ENCODE peak calls at places on chromosomes 6 and 20, in ten cellular contexts. J is tibial nerve; U is CD8-positive, alpha-beta memory T cell; F is CD8-positive, alpha-beta T cell; Q is CD4-positive, CD25-positive, alpha-beta regulatory T cell; D is thyroid gland; S is GM23338; P is heart right ventricle; T is pancreas; N is A673. Z is an unnamed sample.

GRCh38 chr20:17715075-17715474 is 15.3 kb downstream of the BANF2 start:
- DNase-seq in J (no peak), U (no peak), F (no peak), Q (no peak), D (no peak), S (no peak), P (no peak), T (no peak), N (no peak), Z (no peak)

GRCh38 chr6:13360671-13361540 is 32.6 kb upstream of the TBC1D7 start:
- DNase-seq in J (no peak), U (no peak), F (no peak), Q (no peak), D (no peak), S (no peak), P (peak; percentile 55), T (no peak), N (no peak), Z (no peak)

GRCh38 chr6:141452354-141452686 is 680.4 kb upstream of the GJE1 start:
- DNase-seq in J (no peak), U (no peak), F (no peak), Q (no peak), D (no peak), S (no peak), P (no peak), T (no peak), N (no peak), Z (no peak)

GRCh38 chr6:42315220-42315990 is 97.7 kb upstream of the MRPS10 start:
- DNase-seq in J (no peak), U (no peak), F (no peak), Q (no peak), D (peak; percentile 27), S (no peak), P (no peak), T (no peak), N (no peak), Z (no peak)

GRCh38 chr6:48084201-48084600 is 26.8 kb downstream of the PTCHD4 start:
- DNase-seq in J (no peak), U (no peak), F (no peak), Q (no peak), D (no peak), S (no peak), P (no peak), T (no peak), N (no peak), Z (no peak)

GRCh38 chr6:167987396-167987795 is 10.1 kb upstream of the KIF25 start:
- DNase-seq in J (no peak), U (no peak), F (no peak), Q (no peak), D (no peak), S (no peak), P (no peak), T (no peak), N (no peak), Z (no peak)

GRCh38 chr6:169893624-169894023 is 142.2 kb downstream of the ERMARD start:
- DNase-seq in J (no peak), U (no peak), F (no peak), Q (no peak), D (no peak), S (no peak), P (no peak), T (peak; percentile 32), N (no peak), Z (no peak)

GRCh38 chr20:22408521-22409402 is 175.6 kb downstream of the FOXA2 start:
- DNase-seq in J (no peak), U (no peak), F (no peak), Q (no peak), D (no peak), S (no peak), P (no peak), T (no peak), N (no peak), Z (no peak)

GRCh38 chr20:31680286-31681127 is 42.2 kb downstream of the BCL2L1 start:
- DNase-seq in J (no peak), U (no peak), F (no peak), Q (no peak), D (no peak), S (no peak), P (no peak), T (no peak), N (no peak), Z (no peak)

GRCh38 chr20:31678389-31679356 is 41.0 kb downstream of the COX4I2 start:
- DNase-seq in J (no peak), U (no peak), F (no peak), Q (no peak), D (peak; percentile 63), S (peak; percentile 57), P (no peak), T (no peak), N (no peak), Z (no peak)

GRCh38 chr20:31681128-31681727 is 41.4 kb downstream of the BCL2L1 start:
- DNase-seq in J (no peak), U (no peak), F (no peak), Q (no peak), D (no peak), S (no peak), P (no peak), T (no peak), N (no peak), Z (no peak)

GRCh38 chr20:31677553-31678260 is 40.0 kb downstream of the COX4I2 start:
- DNase-seq in J (no peak), U (no peak), F (no peak), Q (no peak), D (no peak), S (no peak), P (no peak), T (no peak), N (no peak), Z (no peak)

DNA sequence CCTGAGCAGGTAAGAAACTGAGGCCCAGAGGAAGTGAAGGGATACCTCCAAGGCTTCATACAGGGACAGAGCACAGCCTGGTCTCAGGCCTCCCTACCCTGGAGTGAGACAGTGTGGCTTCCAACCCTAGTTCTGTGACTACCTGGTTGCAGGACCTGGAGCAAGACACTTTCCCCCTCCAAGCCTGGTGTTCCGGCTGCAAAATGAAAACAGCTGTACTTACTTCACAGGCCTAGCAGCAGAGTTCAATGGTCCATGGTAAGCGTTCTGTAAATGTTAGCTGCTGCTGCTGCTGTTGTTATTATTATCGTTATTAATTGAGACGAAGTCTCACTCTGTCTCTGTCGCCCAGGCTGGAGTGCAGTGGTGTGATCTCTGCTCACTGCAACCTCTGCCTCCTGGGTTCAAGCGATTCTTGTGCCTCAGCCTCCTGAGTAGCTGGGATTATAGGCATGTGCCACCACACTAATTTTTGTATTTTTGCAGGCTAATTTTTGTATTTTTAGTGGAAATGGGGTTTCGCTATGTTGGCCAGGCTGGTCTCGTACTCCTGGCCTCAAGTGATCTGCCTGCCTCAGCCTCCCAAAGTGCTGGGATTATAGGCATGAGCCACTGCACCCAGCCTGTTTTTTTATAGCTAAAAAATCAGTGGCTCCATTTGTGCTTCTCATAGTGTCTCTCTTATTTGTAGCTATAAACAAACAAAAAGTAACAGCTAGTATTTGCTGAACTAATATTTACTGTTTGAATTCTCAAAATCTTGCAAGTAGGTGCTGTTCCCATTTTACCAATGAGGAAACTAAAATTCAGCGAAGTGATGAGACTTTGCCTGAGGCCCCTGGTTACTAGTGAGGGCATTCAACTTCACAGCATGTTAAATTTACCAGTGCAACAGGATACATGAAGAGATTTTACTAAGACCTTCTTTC is 41.9 kb downstream of the COX4I2 start:
- DNase-seq in J (no peak), U (no peak), F (no peak), Q (no peak), D (no peak), S (no peak), P (no peak), T (no peak), N (no peak), Z (no peak)
- H3K4me1 ChIP-seq in J (peaks cover 6% of the 10 kb centered on the region), U (peaks cover 89% of the 10 kb centered on the region), F (peaks cover 53% of the 10 kb centered on the region), Q (peaks cover 84% of the 10 kb centered on the region), D (peaks cover 44% of the 10 kb centered on the region), S (peaks cover 17% of the 10 kb centered on the region), P (peaks cover 98% of the 10 kb centered on the region), T (peaks cover 46% of the 10 kb centered on the region), N (peaks cover 23% of the 10 kb centered on the region), Z (peaks cover 76% of the 10 kb centered on the region)

GRCh38 chr6:108616544-108616943 is 55.8 kb downstream of the FOXO3 start:
- DNase-seq in J (no peak), U (no peak), F (no peak), Q (no peak), D (no peak), S (no peak), P (no peak), T (no peak), N (no peak), Z (no peak)
- H3K4me1 ChIP-seq in J (peaks cover 4% of the 10 kb centered on the region), U (peaks cover 14% of the 10 kb centered on the region), F (peaks cover 12% of the 10 kb centered on the region), Q (peaks cover 8% of the 10 kb centered on the region), D (peaks cover 38% of the 10 kb centered on the region), S (no peaks in the 10 kb centered on the region), P (peaks cover 83% of the 10 kb centered on the region), T (peaks cover 52% of the 10 kb centered on the region), N (no peaks in the 10 kb centered on the region), Z (peaks cover 4% of the 10 kb centered on the region)

GRCh38 chr6:2893276-2893675 is 9.8 kb downstream of the SERPINB9 start:
- DNase-seq in J (no peak), U (no peak), F (no peak), Q (no peak), D (no peak), S (no peak), P (no peak), T (no peak), N (no peak), Z (no peak)

GRCh38 chr6:2899596-2899995 is 3.5 kb downstream of the SERPINB9 start:
- DNase-seq in J (no peak), U (no peak), F (no peak), Q (peak; percentile 45), D (no peak), S (no peak), P (no peak), T (no peak), N (no peak), Z (no peak)

GRCh38 chr6:2900221-2900807 is 2.8 kb downstream of the SERPINB9 start:
- DNase-seq in J (no peak), U (no peak), F (no peak), Q (no peak), D (no peak), S (no peak), P (no peak), T (no peak), N (no peak), Z (no peak)

GRCh38 chr6:2895072-2895471 is 8.0 kb downstream of the SERPINB9 start:
- DNase-seq in J (no peak), U (no peak), F (no peak), Q (no peak), D (no peak), S (no peak), P (no peak), T (no peak), N (no peak), Z (no peak)

DNA sequence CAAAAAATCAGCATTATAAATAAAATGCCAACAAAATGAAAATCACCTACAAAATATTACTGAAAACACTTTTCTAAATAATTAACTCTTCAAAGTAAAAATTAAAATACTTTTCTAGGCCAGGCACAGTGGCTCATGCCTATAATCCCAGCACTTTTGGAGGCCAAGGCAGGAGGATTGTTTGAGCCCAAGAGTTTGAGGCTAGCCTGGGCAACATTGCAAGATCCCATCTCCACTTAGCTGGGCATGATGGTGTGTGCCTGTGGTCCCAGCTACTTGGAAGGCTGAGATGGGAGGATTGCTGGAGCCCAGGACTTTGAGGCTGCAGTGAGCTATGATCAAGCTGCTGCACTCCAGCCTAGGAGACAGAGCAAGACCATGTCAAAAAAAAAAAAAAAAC is 6.4 kb downstream of the SERPINB9 start:
- DNase-seq in J (no peak), U (no peak), F (no peak), Q (no peak), D (no peak), S (no peak), P (no peak), T (no peak), N (no peak), Z (no peak)
- H3K4me1 ChIP-seq in J (no peaks in the 10 kb centered on the region), U (peaks cover 75% of the 10 kb centered on the region), F (peaks cover 52% of the 10 kb centered on the region), Q (peaks cover 78% of the 10 kb centered on the region), D (peaks cover 14% of the 10 kb centered on the region), S (peaks cover 15% of the 10 kb centered on the region), P (peaks cover 20% of the 10 kb centered on the region), T (no peaks in the 10 kb centered on the region), N (no peaks in the 10 kb centered on the region), Z (peaks cover 28% of the 10 kb centered on the region)

DNA sequence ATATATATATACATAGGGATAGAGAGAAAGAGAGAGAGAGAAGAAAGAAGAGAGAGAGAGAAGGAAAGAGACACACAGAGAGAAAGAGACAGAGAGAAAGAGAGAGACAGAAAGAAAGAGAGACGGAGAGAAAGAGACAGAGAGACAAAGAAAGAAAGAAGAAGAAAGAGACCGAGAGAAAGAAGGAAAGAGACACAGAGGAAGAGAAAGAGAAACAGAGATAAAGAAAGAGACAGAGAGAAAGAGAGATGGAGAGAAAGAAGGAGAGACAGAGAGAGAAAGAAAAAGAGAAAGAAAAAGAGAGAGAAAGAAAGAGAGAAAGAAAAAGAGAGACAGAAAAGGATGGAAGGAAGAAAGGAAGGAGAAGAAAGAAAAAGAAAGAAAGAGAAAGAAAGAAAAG is 46.9 kb upstream of the TASP1 start:
- DNase-seq in J (no peak), U (no peak), F (no peak), Q (no peak), D (no peak), S (no peak), P (no peak), T (no peak), N (no peak), Z (no peak)
- H3K4me1 ChIP-seq in J (peaks cover 2% of the 10 kb centered on the region), U (no peaks in the 10 kb centered on the region), F (no peaks in the 10 kb centered on the region), Q (no peaks in the 10 kb centered on the region), D (no peaks in the 10 kb centered on the region), S (no peaks in the 10 kb centered on the region), P (no peaks in the 10 kb centered on the region), T (no peaks in the 10 kb centered on the region), N (no peaks in the 10 kb centered on the region), Z (no peaks in the 10 kb centered on the region)